ENCODE peak calls at places on chromosomes 3 and 15, in seven cellular contexts. Y, X, D, K, S, G and Q are unnamed samples.

GRCh38 chr3:152444029-152444641 is 175.4 kb downstream of the MBNL1 start:
- DNase-seq in X (no peak), K (peak), S (no peak), D (peak), G (no peak), Y (peak), Q (no peak)

GRCh38 chr15:98043160-98044059 is 82.9 kb downstream of the ARRDC4 start:
- DNase-seq in S (no peak), X (no peak), D (no peak), Y (no peak), G (no peak), K (peak), Q (no peak)

GRCh38 chr3:1007890-1008289 is 84.9 kb upstream of the CNTN6 start:
- DNase-seq in S (no peak), D (no peak), K (peak), X (no peak), G (no peak), Y (no peak), Q (no peak)

GRCh38 chr3:197541756-197542539 is 13.8 kb downstream of the BDH1 start:
- DNase-seq in K (peak), D (no peak), Y (no peak), S (no peak), X (no peak), G (peak), Q (no peak)

GRCh38 chr3:16504242-16504641 is 9.3 kb downstream of the RFTN1 start:
- DNase-seq in D (no peak), G (no peak), S (no peak), K (peak), X (no peak), Y (no peak), Q (no peak)

GRCh38 chr3:190718691-190719090 is 143.8 kb downstream of the GMNC start:
- DNase-seq in K (peak), D (no peak), S (no peak), G (no peak), X (no peak), Y (no peak), Q (no peak)

GRCh38 chr15:95868450-95868849 is 462.1 kb upstream of the NR2F2 start:
- DNase-seq in K (no peak), X (no peak), S (no peak), D (no peak), G (no peak), Y (no peak), Q (no peak)

GRCh38 chr3:40741729-40742128 is 217.0 kb downstream of the ZNF621 start:
- DNase-seq in D (no peak), K (peak), Y (no peak), G (peak), S (no peak), X (no peak), Q (no peak)

GRCh38 chr3:114336122-114336697 is 42.4 kb downstream of the TIGIT start:
- DNase-seq in D (no peak), K (peak), X (no peak), S (no peak), Y (no peak), G (no peak), Q (no peak)